ENCODE peak calls at places on chromosomes 16 and 17, in nine cellular contexts. One of them, this sample, is unnamed.

GRCh38 chr17:3974138-3974687 is 10.0 kb upstream of the ATP2A3 start:
- DNase-seq in sigmoid colon: no peak
- DNase-seq in CD8-positive, alpha-beta T cell: no peak
- DNase-seq in prostate gland: no peak
- DNase-seq in tibial nerve: no peak
- DNase-seq in upper lobe of right lung: no peak
- DNase-seq in fibroblast of lung: no peak
- DNase-seq in WERI-Rb-1: no peak
- DNase-seq in hepatocyte: no peak
- DNase-seq in this sample: no peak

GRCh38 chr17:49384962-49385361 is 22.9 kb upstream of the ZNF652 start:
- DNase-seq in sigmoid colon: no peak
- DNase-seq in CD8-positive, alpha-beta T cell: no peak
- DNase-seq in prostate gland: no peak
- DNase-seq in tibial nerve: no peak
- DNase-seq in upper lobe of right lung: no peak
- DNase-seq in fibroblast of lung: no peak
- DNase-seq in WERI-Rb-1: no peak
- DNase-seq in hepatocyte: no peak
- DNase-seq in this sample: no peak

GRCh38 chr17:915416-916201 is 64.0 kb downstream of the NXN start:
- DNase-seq in sigmoid colon: no peak
- DNase-seq in CD8-positive, alpha-beta T cell: no peak
- DNase-seq in prostate gland: no peak
- DNase-seq in tibial nerve: peak; percentile 18
- DNase-seq in upper lobe of right lung: no peak
- DNase-seq in fibroblast of lung: peak; percentile 84
- DNase-seq in WERI-Rb-1: no peak
- DNase-seq in hepatocyte: peak; percentile 54
- DNase-seq in this sample: no peak

GRCh38 chr16:3656491-3657468 is 2.3 kb downstream of the DNASE1 start:
- DNase-seq in sigmoid colon: peak; percentile 52
- DNase-seq in CD8-positive, alpha-beta T cell: peak; percentile 11
- DNase-seq in prostate gland: no peak
- DNase-seq in tibial nerve: no peak
- DNase-seq in upper lobe of right lung: peak; percentile 43
- DNase-seq in fibroblast of lung: no peak
- DNase-seq in WERI-Rb-1: no peak
- DNase-seq in hepatocyte: no peak
- DNase-seq in this sample: no peak

GRCh38 chr17:45700171-45701090 is 83.7 kb upstream of the CRHR1 start:
- DNase-seq in sigmoid colon: no peak
- DNase-seq in CD8-positive, alpha-beta T cell: no peak
- DNase-seq in prostate gland: no peak
- DNase-seq in tibial nerve: no peak
- DNase-seq in upper lobe of right lung: no peak
- DNase-seq in fibroblast of lung: no peak
- DNase-seq in WERI-Rb-1: peak; percentile 82
- DNase-seq in hepatocyte: no peak
- DNase-seq in this sample: no peak

GRCh38 chr17:19886116-19886515 is 18.4 kb upstream of the ULK2 start:
- DNase-seq in sigmoid colon: no peak
- DNase-seq in CD8-positive, alpha-beta T cell: no peak
- DNase-seq in prostate gland: no peak
- DNase-seq in tibial nerve: no peak
- DNase-seq in upper lobe of right lung: peak; percentile 17
- DNase-seq in fibroblast of lung: no peak
- DNase-seq in WERI-Rb-1: no peak
- DNase-seq in hepatocyte: no peak
- DNase-seq in this sample: no peak

GRCh38 chr17:63841350-63842172 is 924 bp downstream of the SMARCD2 start:
- DNase-seq in sigmoid colon: peak; percentile 89
- DNase-seq in CD8-positive, alpha-beta T cell: no peak
- DNase-seq in prostate gland: peak; percentile 45
- DNase-seq in tibial nerve: peak; percentile 54
- DNase-seq in upper lobe of right lung: peak; percentile 80
- DNase-seq in fibroblast of lung: peak; percentile 32
- DNase-seq in WERI-Rb-1: peak; percentile 56
- DNase-seq in hepatocyte: peak; percentile 75
- DNase-seq in this sample: peak; percentile 53

GRCh38 chr17:42623732-42624596 is 14.5 kb downstream of the TUBG1 start:
- DNase-seq in sigmoid colon: no peak
- DNase-seq in CD8-positive, alpha-beta T cell: no peak
- DNase-seq in prostate gland: peak; percentile 75
- DNase-seq in tibial nerve: no peak
- DNase-seq in upper lobe of right lung: no peak
- DNase-seq in fibroblast of lung: peak; percentile 80
- DNase-seq in WERI-Rb-1: no peak
- DNase-seq in hepatocyte: peak; percentile 23
- DNase-seq in this sample: no peak

GRCh38 chr16:67967956-67968439 is 439 bp downstream of the SLC12A4 start:
- DNase-seq in sigmoid colon: no peak
- DNase-seq in CD8-positive, alpha-beta T cell: peak; percentile 12
- DNase-seq in prostate gland: no peak
- DNase-seq in tibial nerve: no peak
- DNase-seq in upper lobe of right lung: peak; percentile 79
- DNase-seq in fibroblast of lung: peak; percentile 35
- DNase-seq in WERI-Rb-1: no peak
- DNase-seq in hepatocyte: peak; percentile 74
- DNase-seq in this sample: peak; percentile 55

GRCh38 chr16:89052191-89052787 is 41.4 kb upstream of the ACSF3 start:
- DNase-seq in sigmoid colon: no peak
- DNase-seq in CD8-positive, alpha-beta T cell: no peak
- DNase-seq in prostate gland: peak; percentile 67
- DNase-seq in tibial nerve: no peak
- DNase-seq in upper lobe of right lung: no peak
- DNase-seq in fibroblast of lung: peak; percentile 1
- DNase-seq in WERI-Rb-1: no peak
- DNase-seq in hepatocyte: no peak
- DNase-seq in this sample: no peak

GRCh38 chr17:46056800-46057304 is 57.8 kb downstream of the STH start:
- DNase-seq in sigmoid colon: no peak
- DNase-seq in CD8-positive, alpha-beta T cell: no peak
- DNase-seq in prostate gland: no peak
- DNase-seq in tibial nerve: no peak
- DNase-seq in upper lobe of right lung: no peak
- DNase-seq in fibroblast of lung: peak; percentile 75
- DNase-seq in WERI-Rb-1: no peak
- DNase-seq in hepatocyte: no peak
- DNase-seq in this sample: no peak

GRCh38 chr17:31508310-31509094 is 117.0 kb downstream of the RAB11FIP4 start:
- DNase-seq in sigmoid colon: no peak
- DNase-seq in CD8-positive, alpha-beta T cell: peak; percentile 57
- DNase-seq in prostate gland: no peak
- DNase-seq in tibial nerve: no peak
- DNase-seq in upper lobe of right lung: no peak
- DNase-seq in fibroblast of lung: no peak
- DNase-seq in WERI-Rb-1: peak; percentile 37
- DNase-seq in hepatocyte: no peak
- DNase-seq in this sample: peak; percentile 59

GRCh38 chr17:72900542-72900941 is 191.9 kb downstream of the SLC39A11 start:
- DNase-seq in sigmoid colon: no peak
- DNase-seq in CD8-positive, alpha-beta T cell: no peak
- DNase-seq in prostate gland: no peak
- DNase-seq in tibial nerve: no peak
- DNase-seq in upper lobe of right lung: no peak
- DNase-seq in fibroblast of lung: no peak
- DNase-seq in WERI-Rb-1: no peak
- DNase-seq in hepatocyte: no peak
- DNase-seq in this sample: no peak

GRCh38 chr16:57528499-57529323 is 7.7 kb downstream of the CCDC102A start:
- DNase-seq in sigmoid colon: peak; percentile 64
- DNase-seq in CD8-positive, alpha-beta T cell: no peak
- DNase-seq in prostate gland: no peak
- DNase-seq in tibial nerve: no peak
- DNase-seq in upper lobe of right lung: peak; percentile 61
- DNase-seq in fibroblast of lung: no peak
- DNase-seq in WERI-Rb-1: peak; percentile 84
- DNase-seq in hepatocyte: peak; percentile 88
- DNase-seq in this sample: no peak

GRCh38 chr17:16005641-16006040 is 6.0 kb downstream of the TTC19 start:
- DNase-seq in sigmoid colon: no peak
- DNase-seq in CD8-positive, alpha-beta T cell: no peak
- DNase-seq in prostate gland: no peak
- DNase-seq in tibial nerve: no peak
- DNase-seq in upper lobe of right lung: no peak
- DNase-seq in fibroblast of lung: no peak
- DNase-seq in WERI-Rb-1: no peak
- DNase-seq in hepatocyte: no peak
- DNase-seq in this sample: no peak

DNA sequence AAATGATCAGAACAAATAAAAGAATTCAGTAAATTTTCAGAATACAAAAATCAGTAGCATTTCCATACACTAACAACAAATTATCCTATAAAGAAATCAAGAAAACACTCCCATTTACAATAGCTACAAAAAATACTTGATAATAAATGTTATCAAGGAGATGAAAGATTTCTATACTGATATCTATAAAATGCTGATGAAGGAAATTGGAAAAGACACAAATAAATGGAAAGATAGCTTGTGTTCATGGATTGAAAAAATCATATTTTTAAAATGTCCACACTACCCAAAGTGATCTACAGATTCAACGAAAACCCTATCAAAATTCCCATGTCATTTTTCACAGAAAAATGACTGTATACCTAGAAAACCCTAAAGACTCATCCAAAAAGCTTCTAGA is 18.1 kb downstream of the SLFN12 start:
- DNase-seq in sigmoid colon: no peak
- DNase-seq in CD8-positive, alpha-beta T cell: no peak
- DNase-seq in prostate gland: no peak
- DNase-seq in tibial nerve: no peak
- DNase-seq in upper lobe of right lung: no peak
- DNase-seq in fibroblast of lung: no peak
- DNase-seq in WERI-Rb-1: no peak
- DNase-seq in hepatocyte: no peak
- DNase-seq in this sample: no peak
- H3K36me3 ChIP-seq in sigmoid colon: peaks cover 21% of the 10 kb centered on the region
- H3K36me3 ChIP-seq in CD8-positive, alpha-beta T cell: no peaks in the 10 kb centered on the region
- H3K36me3 ChIP-seq in prostate gland: no peaks in the 10 kb centered on the region
- H3K36me3 ChIP-seq in tibial nerve: no peaks in the 10 kb centered on the region
- H3K36me3 ChIP-seq in upper lobe of right lung: peaks cover 32% of the 10 kb centered on the region
- H3K36me3 ChIP-seq in fibroblast of lung: peaks cover 13% of the 10 kb centered on the region
- H3K36me3 ChIP-seq in WERI-Rb-1: no peaks in the 10 kb centered on the region
- H3K36me3 ChIP-seq in hepatocyte: no peaks in the 10 kb centered on the region
- H3K36me3 ChIP-seq in this sample: peaks cover 5% of the 10 kb centered on the region

GRCh38 chr17:18087610-18088491 is at the start of gene DRG2:
- DNase-seq in sigmoid colon: peak; percentile 96
- DNase-seq in CD8-positive, alpha-beta T cell: peak; percentile 84
- DNase-seq in prostate gland: peak; percentile 83
- DNase-seq in tibial nerve: peak; percentile 90
- DNase-seq in upper lobe of right lung: peak; percentile 94
- DNase-seq in fibroblast of lung: peak; percentile 88
- DNase-seq in WERI-Rb-1: peak; percentile 81
- DNase-seq in hepatocyte: peak; percentile 95
- DNase-seq in this sample: peak; percentile 92

GRCh38 chr17:18099516-18099915 is 9.0 kb upstream of the MYO15A start:
- DNase-seq in sigmoid colon: no peak
- DNase-seq in CD8-positive, alpha-beta T cell: no peak
- DNase-seq in prostate gland: no peak
- DNase-seq in tibial nerve: no peak
- DNase-seq in upper lobe of right lung: no peak
- DNase-seq in fibroblast of lung: no peak
- DNase-seq in WERI-Rb-1: no peak
- DNase-seq in hepatocyte: no peak
- DNase-seq in this sample: no peak

GRCh38 chr17:18089613-18090012 is 1.9 kb downstream of the DRG2 start:
- DNase-seq in sigmoid colon: no peak
- DNase-seq in CD8-positive, alpha-beta T cell: no peak
- DNase-seq in prostate gland: no peak
- DNase-seq in tibial nerve: no peak
- DNase-seq in upper lobe of right lung: no peak
- DNase-seq in fibroblast of lung: no peak
- DNase-seq in WERI-Rb-1: no peak
- DNase-seq in hepatocyte: no peak
- DNase-seq in this sample: no peak

GRCh38 chr17:18094409-18094807 is 6.7 kb downstream of the DRG2 start:
- DNase-seq in sigmoid colon: no peak
- DNase-seq in CD8-positive, alpha-beta T cell: no peak
- DNase-seq in prostate gland: no peak
- DNase-seq in tibial nerve: no peak
- DNase-seq in upper lobe of right lung: no peak
- DNase-seq in fibroblast of lung: no peak
- DNase-seq in WERI-Rb-1: no peak
- DNase-seq in hepatocyte: no peak
- DNase-seq in this sample: no peak

DNA sequence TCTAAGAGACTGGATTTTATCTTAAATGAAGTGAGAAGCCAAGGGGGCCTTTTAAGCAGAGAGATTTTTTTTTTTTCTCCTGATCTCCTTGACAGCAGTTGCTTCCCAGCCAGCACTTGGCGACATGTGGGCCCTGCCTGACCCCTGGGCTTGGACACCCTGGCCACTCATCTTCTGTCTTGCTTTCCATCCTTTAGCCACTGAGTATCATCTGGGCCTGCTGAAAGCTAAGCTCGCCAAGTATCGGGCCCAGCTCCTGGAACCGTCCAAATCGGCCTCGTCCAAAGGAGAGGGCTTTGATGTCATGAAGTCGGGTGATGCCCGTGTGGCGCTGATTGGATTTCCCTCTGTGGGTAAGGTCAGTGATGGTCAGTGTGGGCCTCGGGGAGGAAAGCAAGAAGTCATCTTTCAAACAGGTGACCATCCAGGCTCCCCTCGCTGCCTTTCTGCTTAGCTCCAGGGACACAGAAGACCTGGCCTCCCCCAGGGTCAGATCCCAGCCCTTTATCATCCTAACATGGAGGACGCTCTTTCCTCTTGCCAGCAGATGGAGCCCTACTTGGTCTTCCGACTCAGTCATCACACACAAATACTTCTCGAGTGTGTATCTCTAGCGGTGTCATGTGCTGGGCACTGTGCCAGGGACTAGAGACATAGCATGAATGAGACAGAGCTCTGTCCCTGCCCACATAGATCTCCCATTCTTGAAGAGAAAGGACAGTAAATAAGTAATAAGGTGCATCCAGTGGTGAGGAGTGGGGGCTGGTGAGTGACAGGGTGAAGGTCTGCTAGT is 6.1 kb downstream of the DRG2 start:
- DNase-seq in sigmoid colon: no peak
- DNase-seq in CD8-positive, alpha-beta T cell: no peak
- DNase-seq in prostate gland: peak; percentile 19
- DNase-seq in tibial nerve: no peak
- DNase-seq in upper lobe of right lung: no peak
- DNase-seq in fibroblast of lung: peak; percentile 72
- DNase-seq in WERI-Rb-1: peak; percentile 56
- DNase-seq in hepatocyte: peak; percentile 76
- DNase-seq in this sample: no peak
- TF ChIP-seq CTCF in sigmoid colon: no peak
- TF ChIP-seq CTCF in CD8-positive, alpha-beta T cell: no peak
- TF ChIP-seq CTCF in prostate gland: no peak
- TF ChIP-seq CTCF in tibial nerve: no peak
- TF ChIP-seq CTCF in upper lobe of right lung: peak; percentile 29
- TF ChIP-seq CTCF in fibroblast of lung: peak; percentile 58
- TF ChIP-seq CTCF in WERI-Rb-1: peak; percentile 75
- TF ChIP-seq CTCF in hepatocyte: peak; percentile 35
- TF ChIP-seq CTCF in this sample: peak; percentile 28

GRCh38 chr16:86789621-86790051 is 211.3 kb downstream of the FOXL1 start:
- DNase-seq in sigmoid colon: peak; percentile 58
- DNase-seq in CD8-positive, alpha-beta T cell: no peak
- DNase-seq in prostate gland: no peak
- DNase-seq in tibial nerve: no peak
- DNase-seq in upper lobe of right lung: no peak
- DNase-seq in fibroblast of lung: peak; percentile 38
- DNase-seq in WERI-Rb-1: no peak
- DNase-seq in hepatocyte: no peak
- DNase-seq in this sample: no peak
- H3K27me3 ChIP-seq in sigmoid colon: peaks cover 57% of the 10 kb centered on the region
- H3K27me3 ChIP-seq in CD8-positive, alpha-beta T cell: peaks cover 6% of the 10 kb centered on the region
- H3K27me3 ChIP-seq in prostate gland: peaks cover 3% of the 10 kb centered on the region
- H3K27me3 ChIP-seq in tibial nerve: peaks cover 36% of the 10 kb centered on the region
- H3K27me3 ChIP-seq in upper lobe of right lung: peaks cover 20% of the 10 kb centered on the region
- H3K27me3 ChIP-seq in fibroblast of lung: peaks cover 15% of the 10 kb centered on the region
- H3K27me3 ChIP-seq in WERI-Rb-1: no peaks in the 10 kb centered on the region
- H3K27me3 ChIP-seq in hepatocyte: no peaks in the 10 kb centered on the region
- H3K27me3 ChIP-seq in this sample: no peaks in the 10 kb centered on the region

GRCh38 chr16:58563775-58564174 is 48.5 kb downstream of the SETD6 start:
- DNase-seq in sigmoid colon: no peak
- DNase-seq in CD8-positive, alpha-beta T cell: no peak
- DNase-seq in prostate gland: no peak
- DNase-seq in tibial nerve: no peak
- DNase-seq in upper lobe of right lung: no peak
- DNase-seq in fibroblast of lung: no peak
- DNase-seq in WERI-Rb-1: no peak
- DNase-seq in hepatocyte: no peak
- DNase-seq in this sample: no peak
- H3K36me3 ChIP-seq in sigmoid colon: peaks cover 19% of the 10 kb centered on the region
- H3K36me3 ChIP-seq in CD8-positive, alpha-beta T cell: peaks cover 33% of the 10 kb centered on the region
- H3K36me3 ChIP-seq in prostate gland: no peaks in the 10 kb centered on the region
- H3K36me3 ChIP-seq in tibial nerve: no peaks in the 10 kb centered on the region
- H3K36me3 ChIP-seq in upper lobe of right lung: peaks cover 88% of the 10 kb centered on the region
- H3K36me3 ChIP-seq in fibroblast of lung: peaks cover 10% of the 10 kb centered on the region
- H3K36me3 ChIP-seq in WERI-Rb-1: peaks cover 75% of the 10 kb centered on the region
- H3K36me3 ChIP-seq in hepatocyte: no peaks in the 10 kb centered on the region
- H3K36me3 ChIP-seq in this sample: peaks cover 12% of the 10 kb centered on the region

This sample was measured in GM06990.